ENCODE peak calls at places on chromosomes 4 and X, in seven cellular contexts. A is amniotic stem cell; C is neural crest cell; P is COR-L47; W is SJSA1; G is GM23248; U is stimulated activated CD8-positive, alpha-beta memory T cell treated with anti-CD3 and anti-CD28 coated beads, Interleukin-4, amount 100 ng/mL, for 1 hour. T is an unnamed sample.

GRCh38 chrX:97672608-97673007 is 788.9 kb downstream of the RPA4 start:
- DNase-seq in A (no peak), C (no peak), P (no peak), W (no peak), G (no peak), U (no peak), T (no peak)

GRCh38 chr4:101865501-101866062 is 75.1 kb downstream of the BANK1 start:
- DNase-seq in A (peak; percentile 18), C (no peak), P (no peak), W (peak; percentile 71), G (peak; percentile 65), U (no peak), T (peak; percentile 64)

GRCh38 chr4:19776021-19776459 is 475.7 kb upstream of the SLIT2 start:
- DNase-seq in A (peak; percentile 72), C (no peak), P (no peak), W (peak; percentile 96), G (peak; percentile 89), U (no peak), T (peak; percentile 46)

GRCh38 chr4:140141196-140141845 is 12.7 kb downstream of the MAML3 start:
- DNase-seq in A (no peak), C (no peak), P (peak; percentile 18), W (no peak), G (no peak), U (no peak), T (no peak)

GRCh38 chr4:2789801-2790582 is 2.9 kb upstream of the SH3BP2 start:
- DNase-seq in A (no peak), C (no peak), P (peak; percentile 22), W (no peak), G (no peak), U (no peak), T (no peak)

GRCh38 chr4:6891436-6892170 is 18.0 kb upstream of the TBC1D14 start:
- DNase-seq in A (no peak), C (no peak), P (no peak), W (no peak), G (peak; percentile 19), U (no peak), T (no peak)

GRCh38 chrX:4315891-4316290 is 602.4 kb upstream of the PRKX start:
- DNase-seq in A (no peak), C (no peak), P (no peak), W (no peak), G (no peak), U (no peak), T (no peak)

GRCh38 chrX:3712080-3712869 is 1.2 kb downstream of the PRKX start:
- DNase-seq in A (no peak), C (peak; percentile 9), P (no peak), W (no peak), G (peak; percentile 34), U (no peak), T (no peak)

GRCh38 chr4:20305976-20306375 is 54.3 kb downstream of the SLIT2 start:
- DNase-seq in A (peak; percentile 16), C (no peak), P (peak; percentile 38), W (no peak), G (peak; percentile 52), U (no peak), T (no peak)

GRCh38 chr4:170026253-170026991 is at the start of gene MFAP3L:
- DNase-seq in A (peak; percentile 84), C (peak; percentile 79), P (peak; percentile 86), W (peak; percentile 77), G (peak; percentile 97), U (peak; percentile 36), T (no peak)

GRCh38 chrX:12895856-12896255 is 10.6 kb upstream of the TLR8 start:
- DNase-seq in A (no peak), C (no peak), P (no peak), W (no peak), G (no peak), U (no peak), T (no peak)

GRCh38 chr4:123809864-123810263 is 413.3 kb downstream of the SPRY1 start:
- DNase-seq in A (no peak), C (no peak), P (no peak), W (no peak), G (no peak), U (no peak), T (no peak)

GRCh38 chrX:31366076-31366475 is 294.2 kb upstream of the FTHL17 start:
- DNase-seq in A (no peak), C (no peak), P (no peak), W (no peak), G (no peak), U (no peak), T (no peak)

GRCh38 chr4:71277353-71277752 is 61.5 kb upstream of the SLC4A4 start:
- DNase-seq in A (no peak), C (no peak), P (no peak), W (no peak), G (no peak), U (no peak), T (no peak)

GRCh38 chr4:39062094-39062493 is at the start of gene KLHL5:
- DNase-seq in A (no peak), C (peak; percentile 26), P (no peak), W (no peak), G (peak; percentile 28), U (no peak), T (no peak)

GRCh38 chrX:136619889-136620505 is 28.0 kb upstream of the CD40LG start:
- DNase-seq in A (no peak), C (no peak), P (no peak), W (no peak), G (no peak), U (no peak), T (no peak)

GRCh38 chrX:24594531-24594930 is 52.6 kb downstream of the PCYT1B start:
- DNase-seq in A (no peak), C (no peak), P (no peak), W (no peak), G (no peak), U (no peak), T (no peak)

GRCh38 chr4:155973639-155974475 is 20.2 kb upstream of the CTSO start:
- DNase-seq in A (no peak), C (no peak), P (no peak), W (no peak), G (peak; percentile 23), U (no peak), T (no peak)

GRCh38 chrX:16711219-16712115 is 1.0 kb downstream of the CTPS2 start:
- DNase-seq in A (no peak), C (peak; percentile 25), P (no peak), W (no peak), G (peak; percentile 5), U (no peak), T (no peak)

GRCh38 chr4:79686976-79687375 is 278.9 kb upstream of the GK2 start:
- DNase-seq in A (no peak), C (no peak), P (no peak), W (no peak), G (no peak), U (no peak), T (no peak)

GRCh38 chr4:5710962-5711478 is at the start of gene EVC:
- DNase-seq in A (peak; percentile 68), C (peak; percentile 57), P (no peak), W (peak; percentile 77), G (peak; percentile 90), U (no peak), T (no peak)

GRCh38 chrX:74505437-74505836 is 84.1 kb downstream of the SLC16A2 start:
- DNase-seq in A (no peak), C (no peak), P (no peak), W (no peak), G (no peak), U (no peak), T (no peak)

GRCh38 chr4:182847543-182847942 is 69.6 kb downstream of the DCTD start:
- DNase-seq in A (no peak), C (no peak), P (no peak), W (no peak), G (no peak), U (no peak), T (no peak)